ENCODE peak calls at places on chromosomes 11 and 22, in five cellular contexts. A, J, G, L and Z are unnamed samples.

GRCh38 chr11:61429346-61429690 is 457 bp downstream of the CPSF7 start:
- DNase-seq in G (peak), A (peak), J (peak), L (peak), Z (peak)

GRCh38 chr11:68340003-68340767 is 27.8 kb downstream of the LRP5 start:
- DNase-seq in G (peak), A (no peak), L (no peak), J (no peak), Z (no peak)

GRCh38 chr11:134468081-134468668 is 56.1 kb upstream of the B3GAT1 start:
- DNase-seq in G (no peak), J (no peak), A (no peak), L (no peak), Z (no peak)

GRCh38 chr11:87213444-87213843 is 175.7 kb downstream of the TMEM135 start:
- DNase-seq in A (no peak), L (no peak), G (no peak), J (no peak), Z (no peak)

GRCh38 chr11:131612576-131612975 is 242.2 kb downstream of the NTM start:
- DNase-seq in J (no peak), A (no peak), L (no peak), G (no peak), Z (no peak)

GRCh38 chr11:64743591-64744543 is at the start of gene RASGRP2:
- DNase-seq in L (peak), G (peak), J (peak), A (peak), Z (peak)

GRCh38 chr11:35875466-35875865 is 68.4 kb upstream of the LDLRAD3 start:
- DNase-seq in A (no peak), L (no peak), G (no peak), J (no peak), Z (no peak)

GRCh38 chr11:59025097-59025496 is 61.0 kb upstream of the GLYATL1B start:
- DNase-seq in L (no peak), J (no peak), A (no peak), G (no peak), Z (no peak)

GRCh38 chr22:50600541-50600940 is at the start of gene MAPK8IP2:
- DNase-seq in J (peak), A (no peak), G (peak), L (peak), Z (no peak)

GRCh38 chr11:1534682-1535081 is 37.4 kb downstream of the DUSP8 start:
- DNase-seq in J (no peak), L (no peak), G (no peak), A (no peak), Z (no peak)

GRCh38 chr11:76835030-76835429 is 25.7 kb upstream of the ACER3 start:
- DNase-seq in J (no peak), G (no peak), A (no peak), L (no peak), Z (no peak)

GRCh38 chr11:12909866-12910265 is 99.2 kb upstream of the RASSF10 start:
- DNase-seq in A (no peak), J (no peak), G (no peak), L (no peak), Z (no peak)

GRCh38 chr22:49096476-49096875 is 731.2 kb downstream of the BRD1 start:
- DNase-seq in G (no peak), J (no peak), A (no peak), L (no peak), Z (no peak)

GRCh38 chr22:22181515-22181959 is 63.0 kb upstream of the VPREB1 start:
- DNase-seq in L (no peak), G (no peak), A (no peak), J (no peak), Z (no peak)

GRCh38 chr11:120807414-120808150 is 216.3 kb upstream of the TBCEL start:
- DNase-seq in L (peak), J (no peak), A (peak), G (no peak), Z (no peak)

GRCh38 chr11:831132-831864 is 1.5 kb upstream of the CD151 start:
- DNase-seq in A (peak), L (no peak), J (no peak), G (no peak), Z (no peak)

GRCh38 chr11:131683131-131683530 is 312.7 kb downstream of the NTM start:
- DNase-seq in J (no peak), G (no peak), A (no peak), L (no peak), Z (no peak)

GRCh38 chr11:33658195-33658900 is 42.3 kb downstream of the C11orf91 start:
- DNase-seq in J (no peak), A (no peak), G (no peak), L (no peak), Z (no peak)

GRCh38 chr11:98625526-98625925 is 395.2 kb upstream of the CNTN5 start:
- DNase-seq in A (no peak), G (no peak), J (no peak), L (no peak), Z (no peak)

GRCh38 chr11:96778272-96778671 is 388.5 kb downstream of the JRKL start:
- DNase-seq in G (no peak), J (no peak), L (no peak), A (no peak), Z (no peak)

GRCh38 chr22:50146440-50147228 is 23.9 kb upstream of the PANX2 start:
- DNase-seq in G (no peak), L (peak), A (peak), J (peak), Z (peak)

GRCh38 chr11:15818132-15818842 is 538.1 kb downstream of the SOX6 start:
- DNase-seq in A (no peak), J (no peak), L (no peak), G (peak), Z (no peak)

GRCh38 chr22:30290679-30291333 is 1.5 kb upstream of the CASTOR1 start:
- DNase-seq in A (peak), G (no peak), J (no peak), L (peak), Z (no peak)